ENCODE peak calls at places on chromosomes 12 and 14, in ten cellular contexts. K is left lung, I is PC-9, D is brain microvascular endothelial cell, R is astrocyte of the spinal cord, J is AG09319, T is neural crest cell, N is heart left ventricle, W is left ventricle myocardium inferior, L is GM13977. Z is an unnamed sample.

GRCh38 chr14:55930016-55930784 is 188.0 kb upstream of the PELI2 start:
- DNase-seq in L (no peak), J (no peak), I (no peak), T (no peak), N (no peak), W (no peak), R (no peak), K (no peak), D (no peak), Z (no peak)

GRCh38 chr14:94372021-94372605 is 16.3 kb downstream of the SERPINA1 start:
- DNase-seq in L (no peak), N (no peak), R (no peak), W (no peak), I (no peak), J (no peak), D (no peak), T (no peak), K (peak; percentile 10), Z (no peak)

GRCh38 chr12:26317942-26318565 is 122.7 kb downstream of the SSPN start:
- DNase-seq in R (peak; percentile 83), T (no peak), J (no peak), I (peak; percentile 8), L (peak; percentile 40), W (no peak), K (no peak), N (no peak), D (peak; percentile 63), Z (peak; percentile 64)

GRCh38 chr14:26389646-26390508 is 208.0 kb downstream of the NOVA1 start:
- DNase-seq in N (no peak), R (peak; percentile 77), T (no peak), I (no peak), J (no peak), D (no peak), W (no peak), K (no peak), L (no peak), Z (no peak)

GRCh38 chr14:61202124-61202523 is 79.0 kb downstream of the TMEM30B start:
- DNase-seq in D (no peak), W (no peak), J (no peak), T (no peak), N (no peak), K (no peak), L (no peak), I (no peak), R (no peak), Z (no peak)

GRCh38 chr14:51967521-51967920 is 21.8 kb upstream of the RTRAF start:
- DNase-seq in W (no peak), N (no peak), K (no peak), J (no peak), D (no peak), T (no peak), L (no peak), I (no peak), R (no peak), Z (no peak)

GRCh38 chr12:122891661-122892525 is 4.0 kb downstream of the VPS37B start:
- DNase-seq in W (no peak), K (no peak), L (no peak), I (no peak), D (peak; percentile 44), T (no peak), R (peak; percentile 67), J (no peak), N (no peak), Z (peak; percentile 79)

GRCh38 chr12:56087220-56087619 is 7.3 kb downstream of the ERBB3 start:
- DNase-seq in J (no peak), L (peak; percentile 2), R (no peak), W (peak; percentile 84), N (peak; percentile 83), K (peak; percentile 91), I (peak; percentile 40), T (no peak), D (no peak), Z (no peak)

GRCh38 chr12:106049105-106049504 is 89.6 kb downstream of the NUAK1 start:
- DNase-seq in R (no peak), T (no peak), W (no peak), L (no peak), D (no peak), K (no peak), I (no peak), J (no peak), N (no peak), Z (no peak)

GRCh38 chr14:70655110-70655826 is 13.6 kb downstream of the TTC9 start:
- DNase-seq in R (no peak), K (no peak), D (no peak), L (peak; percentile 56), J (no peak), T (no peak), N (no peak), I (no peak), W (no peak), Z (no peak)

GRCh38 chr12:40768125-40768864 is 76.1 kb downstream of the CNTN1 start:
- DNase-seq in N (no peak), K (no peak), L (no peak), W (no peak), R (no peak), I (no peak), D (no peak), T (no peak), J (no peak), Z (no peak)

GRCh38 chr14:104639889-104640548 is 35.4 kb upstream of the TMEM179 start:
- DNase-seq in I (peak; percentile 62), W (peak; percentile 57), J (peak; percentile 7), D (peak; percentile 22), N (peak; percentile 45), T (peak; percentile 80), R (peak; percentile 32), K (no peak), L (peak; percentile 88), Z (peak; percentile 36)
- TF ChIP-seq CTCF in I (peak; percentile 92), W (peak; percentile 94), J (peak; percentile 94), D (peak; percentile 96), N (peak; percentile 87), T (peak; percentile 98), R (peak; percentile 95), K (peak; percentile 82), L (peak; percentile 99), Z (peak; percentile 91)

GRCh38 chr12:47808574-47809380 is 10.9 kb downstream of the HDAC7 start:
- DNase-seq in T (no peak), L (no peak), D (no peak), K (peak; percentile 58), J (no peak), I (no peak), R (no peak), W (no peak), N (no peak), Z (peak; percentile 41)
- TF ChIP-seq CTCF in T (peak; percentile 23), L (peak; percentile 24), D (peak; percentile 51), K (peak; percentile 27), J (peak; percentile 10), I (no peak), R (peak; percentile 24), W (no peak), N (no peak), Z (peak; percentile 65)

GRCh38 chr12:91326043-91327027 is 143.7 kb upstream of the DCN start:
- DNase-seq in J (no peak), D (peak; percentile 74), N (peak; percentile 47), W (no peak), T (peak; percentile 66), K (no peak), R (peak; percentile 75), I (peak; percentile 20), L (peak; percentile 25), Z (peak; percentile 52)
- TF ChIP-seq CTCF in J (peak; percentile 79), D (peak; percentile 76), N (peak; percentile 69), W (peak; percentile 79), T (peak; percentile 83), K (peak; percentile 64), R (peak; percentile 80), I (peak; percentile 87), L (peak; percentile 70), Z (peak; percentile 94)

GRCh38 chr14:82113007-82113406 is 579.4 kb upstream of the SEL1L start:
- DNase-seq in I (no peak), K (no peak), W (no peak), J (no peak), R (no peak), T (no peak), L (no peak), N (no peak), D (no peak), Z (no peak)

GRCh38 chr14:82112210-82112839 is 578.7 kb upstream of the SEL1L start:
- DNase-seq in N (no peak), I (no peak), T (no peak), W (no peak), R (no peak), J (no peak), K (no peak), D (no peak), L (no peak), Z (no peak)

GRCh38 chr14:82113710-82114109 is 580.1 kb upstream of the SEL1L start:
- DNase-seq in W (no peak), I (no peak), J (no peak), L (no peak), K (no peak), N (no peak), D (no peak), T (no peak), R (no peak), Z (no peak)
- TF ChIP-seq CTCF in W (no peak), I (no peak), J (no peak), L (no peak), K (no peak), N (no peak), D (no peak), T (no peak), R (no peak), Z (no peak)

DNA sequence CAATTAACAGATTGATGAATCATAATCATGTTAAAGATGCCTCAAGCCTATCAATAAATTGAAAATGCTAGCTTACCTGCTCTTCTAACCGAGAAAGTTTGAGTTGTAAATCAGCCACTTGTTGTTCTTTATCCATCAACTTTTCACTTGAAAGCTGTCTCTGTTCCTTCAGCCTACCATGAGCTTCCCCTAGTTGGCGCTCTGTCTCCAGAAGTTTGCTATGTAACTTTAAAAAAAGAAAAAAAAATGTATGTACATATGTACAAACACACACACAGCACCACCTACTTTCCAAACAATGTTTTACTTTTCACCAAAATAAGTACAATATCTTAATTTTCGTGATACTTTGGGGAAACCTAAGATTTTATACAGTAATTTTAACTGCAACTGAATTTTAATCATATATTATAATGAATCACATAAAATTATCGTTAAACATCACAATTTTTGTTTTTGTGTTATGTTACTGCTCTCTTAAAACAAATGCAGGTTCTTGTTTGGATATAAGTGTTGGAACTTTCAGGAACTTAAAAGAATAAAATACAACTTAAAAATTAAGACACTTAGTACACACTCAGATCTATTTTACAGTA is 101.2 kb downstream of the EEA1 start:
- DNase-seq in J (peak; percentile 10), W (no peak), T (peak; percentile 25), D (peak; percentile 57), L (peak; percentile 49), K (no peak), R (peak; percentile 49), N (no peak), I (peak; percentile 29), Z (peak; percentile 38)
- TF ChIP-seq CTCF in J (peak; percentile 84), W (peak; percentile 56), T (peak; percentile 76), D (peak; percentile 92), L (peak; percentile 71), K (no peak), R (peak; percentile 95), N (peak; percentile 15), I (peak; percentile 77), Z (peak; percentile 83)

Z was measured in HFFc6.